ENCODE peak calls at places on chromosome 22, in ten cellular contexts. F is GM12865, X is left ventricle myocardium inferior, A is pancreas, L is AG04450, I is Peyer's patch, S is fibroblast of mammary gland, G is AG10803, P is OCI-LY7, H is mucosa of descending colon. Y is an unnamed sample.

GRCh38 chr22:45053571-45053970 is 43.8 kb upstream of the PHF21B start:
- DNase-seq in F (no peak), X (no peak), A (no peak), L (no peak), I (no peak), S (no peak), G (no peak), P (no peak), H (no peak), Y (no peak)

GRCh38 chr22:19218541-19219233 is 40.2 kb upstream of the SLC25A1 start:
- DNase-seq in F (no peak), X (no peak), A (no peak), L (no peak), I (no peak), S (no peak), G (no peak), P (no peak), H (no peak), Y (no peak)

GRCh38 chr22:37533995-37534394 is 14.8 kb upstream of the CARD10 start:
- DNase-seq in F (peak; percentile 48), X (no peak), A (no peak), L (peak; percentile 65), I (no peak), S (peak; percentile 87), G (peak; percentile 82), P (no peak), H (peak; percentile 3), Y (peak; percentile 83)

GRCh38 chr22:35841907-35842518 is 124.3 kb downstream of the APOL5 start:
- DNase-seq in F (no peak), X (no peak), A (no peak), L (no peak), I (no peak), S (no peak), G (no peak), P (no peak), H (no peak), Y (no peak)

GRCh38 chr22:46539169-46539568 is 1.7 kb upstream of the CELSR1 start:
- DNase-seq in F (no peak), X (no peak), A (no peak), L (no peak), I (no peak), S (no peak), G (no peak), P (no peak), H (no peak), Y (no peak)

GRCh38 chr22:29301716-29302401 is 4.6 kb upstream of the GAS2L1 start:
- DNase-seq in F (no peak), X (no peak), A (no peak), L (no peak), I (peak; percentile 44), S (no peak), G (no peak), P (no peak), H (no peak), Y (no peak)

GRCh38 chr22:40819741-40820140 is 595 bp upstream of the SLC25A17 start:
- DNase-seq in F (peak; percentile 7), X (no peak), A (no peak), L (no peak), I (no peak), S (peak; percentile 49), G (peak; percentile 53), P (peak; percentile 24), H (no peak), Y (no peak)

GRCh38 chr22:32040324-32040904 is 2.6 kb upstream of the SLC5A1 start:
- DNase-seq in F (no peak), X (no peak), A (no peak), L (no peak), I (no peak), S (no peak), G (no peak), P (no peak), H (no peak), Y (no peak)

GRCh38 chr22:43570531-43571144 is 158.8 kb downstream of the MPPED1 start:
- DNase-seq in F (no peak), X (no peak), A (no peak), L (no peak), I (no peak), S (no peak), G (no peak), P (no peak), H (no peak), Y (no peak)

GRCh38 chr22:24507742-24508141 is 12.6 kb downstream of the UPB1 start:
- DNase-seq in F (no peak), X (no peak), A (no peak), L (no peak), I (no peak), S (no peak), G (no peak), P (peak; percentile 78), H (no peak), Y (no peak)

GRCh38 chr22:30573594-30574094 is 821 bp downstream of the GAL3ST1 start:
- DNase-seq in F (no peak), X (no peak), A (peak; percentile 56), L (no peak), I (peak; percentile 69), S (no peak), G (no peak), P (no peak), H (no peak), Y (no peak)

GRCh38 chr22:30575859-30576258 is 1.4 kb upstream of the GAL3ST1 start:
- DNase-seq in F (no peak), X (no peak), A (peak; percentile 76), L (no peak), I (peak; percentile 63), S (no peak), G (no peak), P (no peak), H (peak; percentile 49), Y (no peak)

GRCh38 chr22:30572840-30573593 is 1.4 kb downstream of the GAL3ST1 start:
- DNase-seq in F (no peak), X (no peak), A (no peak), L (no peak), I (peak; percentile 80), S (no peak), G (no peak), P (no peak), H (no peak), Y (no peak)

GRCh38 chr22:30574095-30574981 is at the start of gene GAL3ST1:
- DNase-seq in F (no peak), X (no peak), A (peak; percentile 69), L (no peak), I (peak; percentile 85), S (no peak), G (no peak), P (no peak), H (no peak), Y (no peak)

DNA sequence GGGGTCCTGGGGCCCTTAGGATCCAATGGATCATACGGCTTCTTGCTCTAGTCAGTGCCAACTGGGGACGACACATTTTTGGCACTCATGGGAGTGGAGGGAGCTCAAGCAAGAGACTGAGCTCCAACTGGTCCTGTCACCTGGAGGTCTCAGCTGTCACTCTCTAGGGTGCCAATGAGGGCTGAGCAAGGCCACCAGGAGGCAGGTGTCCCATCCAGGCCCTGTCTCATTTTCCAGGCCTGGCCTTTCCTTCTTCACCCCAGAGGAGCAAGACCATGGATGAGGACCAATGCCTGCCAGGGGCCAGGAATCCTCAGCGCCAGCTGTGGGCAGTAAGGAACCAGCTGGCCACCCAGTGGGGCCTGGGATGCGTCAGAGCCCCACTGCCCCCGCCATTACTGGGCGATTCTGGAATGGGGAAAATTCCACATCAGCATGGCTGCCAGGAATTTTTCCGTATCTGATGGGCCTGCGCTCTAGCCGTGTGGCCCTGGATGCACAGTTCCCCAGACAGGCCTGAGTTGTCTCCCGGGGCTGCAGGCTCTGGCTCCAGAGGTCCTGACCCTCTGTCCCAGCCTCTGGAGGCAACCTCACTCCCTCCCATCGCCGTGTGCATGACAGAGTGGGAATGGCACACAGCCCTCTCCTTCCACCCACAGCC is 676 bp upstream of the GAL3ST1 start:
- DNase-seq in F (no peak), X (peak; percentile 30), A (peak; percentile 72), L (peak; percentile 38), I (peak; percentile 41), S (peak; percentile 46), G (peak; percentile 60), P (no peak), H (no peak), Y (peak; percentile 29)
- TF ChIP-seq CTCF in F (no peak), X (no peak), A (no peak), L (peak; percentile 10), I (no peak), S (peak; percentile 7), G (no peak), P (no peak), H (no peak), Y (no peak)

DNA sequence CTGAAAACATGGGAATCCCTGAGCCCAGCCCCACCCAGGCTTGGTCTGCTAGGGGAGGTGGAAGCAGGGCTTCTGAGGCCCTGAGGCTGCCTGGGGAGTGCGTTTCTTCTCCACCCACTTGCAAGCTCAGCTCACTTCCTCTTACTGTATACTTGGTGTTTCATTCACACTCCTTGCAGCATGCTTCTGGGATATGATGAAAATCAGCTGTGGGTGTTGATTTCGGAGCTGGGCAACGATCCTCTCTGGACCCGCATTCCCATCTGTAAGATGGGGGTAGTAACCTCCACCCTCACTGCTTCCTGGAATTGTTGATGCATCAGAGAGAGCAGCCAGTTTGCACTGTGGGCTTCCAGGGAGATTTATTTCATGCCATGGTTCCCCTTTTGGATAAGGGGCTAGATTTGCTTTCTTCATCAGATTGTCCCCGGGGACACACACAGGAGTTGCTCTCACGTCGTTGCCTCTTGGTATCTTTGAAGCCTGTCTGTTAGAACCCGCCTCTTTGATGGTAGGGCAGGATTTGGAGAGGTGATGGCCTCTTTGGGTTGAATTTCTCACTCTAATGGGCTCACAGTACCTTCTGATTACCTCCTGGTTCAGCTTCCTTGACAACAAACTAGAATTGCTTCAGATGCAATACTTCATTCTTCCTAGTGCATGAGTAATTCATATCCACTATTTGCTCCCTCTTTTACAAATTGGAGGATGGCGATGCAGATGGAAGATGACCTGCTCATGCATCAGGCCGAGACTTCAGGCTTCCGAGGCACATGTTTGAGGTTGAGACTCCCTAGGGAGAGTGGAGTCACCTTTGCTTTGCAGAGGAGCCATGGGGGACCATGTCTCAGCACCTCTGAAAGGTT is 40.4 kb downstream of the BCR start:
- DNase-seq in F (peak; percentile 67), X (peak; percentile 15), A (no peak), L (no peak), I (peak; percentile 7), S (peak; percentile 73), G (peak; percentile 82), P (peak; percentile 77), H (no peak), Y (no peak)
- H3K4me3 ChIP-seq in F (no peak overlapping the region), X (no peak overlapping the region), A (no peak overlapping the region), L (no peak overlapping the region), I (no peak overlapping the region), S (no peak overlapping the region), G (no peak overlapping the region), P (peak overlapping the region; percentile 65), H (no peak overlapping the region), Y (no peak overlapping the region)

DNA sequence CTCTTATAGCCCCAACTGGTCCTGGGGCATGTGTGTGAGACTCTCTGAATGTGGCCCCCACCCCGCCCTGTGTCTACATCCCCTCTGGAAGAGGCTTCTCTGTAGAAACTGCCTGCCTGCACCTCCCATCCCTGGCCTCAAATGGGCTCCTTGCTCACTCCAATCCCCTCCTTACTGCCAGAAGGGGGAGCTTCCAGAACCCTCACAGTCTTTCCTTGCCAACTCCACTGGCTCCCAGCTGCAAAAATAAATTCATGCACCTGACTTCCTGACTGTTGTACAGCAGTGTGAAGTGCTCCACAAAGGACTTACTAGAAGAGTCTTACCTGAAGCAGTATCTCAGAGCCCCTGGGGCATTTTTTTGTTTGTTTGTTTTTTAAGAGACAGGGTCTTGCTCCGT is 15.2 kb upstream of the SERPIND1 start:
- DNase-seq in F (no peak), X (no peak), A (no peak), L (no peak), I (no peak), S (no peak), G (no peak), P (no peak), H (no peak), Y (no peak)
- TF ChIP-seq CTCF in F (no peak), X (no peak), A (no peak), L (no peak), I (no peak), S (peak; percentile 22), G (no peak), P (no peak), H (no peak), Y (peak; percentile 16)

GRCh38 chr22:50705219-50705691 is 32.6 kb downstream of the SHANK3 start:
- DNase-seq in F (no peak), X (peak; percentile 52), A (peak; percentile 36), L (peak; percentile 49), I (no peak), S (peak; percentile 32), G (no peak), P (no peak), H (peak; percentile 61), Y (peak; percentile 81)
- H3K4me3 ChIP-seq in F (no peak overlapping the region), X (no peak overlapping the region), A (no peak overlapping the region), L (peak overlapping the region; percentile 38), I (no peak overlapping the region), S (no peak overlapping the region), G (no peak overlapping the region), P (no peak overlapping the region), H (no peak overlapping the region), Y (peak overlapping the region; percentile 27)

Y was measured in astrocyte of the spinal cord.